ENCODE peak calls at places on chromosomes 13 and 19, in five cellular contexts. One of them, this sample, is unnamed.

GRCh38 chr19:45376045-45376724 is 5.8 kb upstream of the ERCC2 start:
- DNase-seq in colonic mucosa: no peak
- DNase-seq in kidney epithelial cell: peak; percentile 78
- DNase-seq in BJ: peak; percentile 89
- DNase-seq in left lung: peak; percentile 43
- DNase-seq in this sample: no peak

GRCh38 chr19:35986664-35987570 is 8.1 kb upstream of the SDHAF1 start:
- DNase-seq in left lung: peak; percentile 48
- DNase-seq in kidney epithelial cell: no peak
- DNase-seq in colonic mucosa: peak; percentile 40
- DNase-seq in BJ: no peak
- DNase-seq in this sample: peak; percentile 46

GRCh38 chr19:17255150-17255621 is 9.4 kb downstream of the USHBP1 start:
- DNase-seq in left lung: peak; percentile 61
- DNase-seq in BJ: no peak
- DNase-seq in kidney epithelial cell: no peak
- DNase-seq in colonic mucosa: no peak
- DNase-seq in this sample: no peak

GRCh38 chr13:109816979-109817275 is 30.5 kb upstream of the IRS2 start:
- DNase-seq in BJ: peak; percentile 44
- DNase-seq in colonic mucosa: no peak
- DNase-seq in kidney epithelial cell: no peak
- DNase-seq in left lung: no peak
- DNase-seq in this sample: no peak

GRCh38 chr13:83272076-83272475 is 610.2 kb downstream of the SLITRK1 start:
- DNase-seq in left lung: no peak
- DNase-seq in colonic mucosa: no peak
- DNase-seq in BJ: no peak
- DNase-seq in kidney epithelial cell: no peak
- DNase-seq in this sample: no peak

GRCh38 chr19:51271015-51271600 is 20.2 kb downstream of the SIGLECL1 start:
- DNase-seq in kidney epithelial cell: no peak
- DNase-seq in colonic mucosa: no peak
- DNase-seq in left lung: no peak
- DNase-seq in BJ: no peak
- DNase-seq in this sample: no peak

GRCh38 chr13:111184685-111185401 is 69.7 kb downstream of the ARHGEF7 start:
- DNase-seq in BJ: no peak
- DNase-seq in left lung: no peak
- DNase-seq in colonic mucosa: no peak
- DNase-seq in kidney epithelial cell: no peak
- DNase-seq in this sample: peak; percentile 60

GRCh38 chr19:19817357-19817756 is 4.2 kb downstream of the ZNF506 start:
- DNase-seq in colonic mucosa: no peak
- DNase-seq in kidney epithelial cell: no peak
- DNase-seq in BJ: no peak
- DNase-seq in left lung: no peak
- DNase-seq in this sample: no peak

GRCh38 chr19:41264581-41265375 is 606 bp downstream of the HNRNPUL1 start:
- DNase-seq in BJ: no peak
- DNase-seq in colonic mucosa: peak; percentile 51
- DNase-seq in kidney epithelial cell: no peak
- DNase-seq in left lung: peak; percentile 60
- DNase-seq in this sample: no peak

GRCh38 chr19:40739871-40740703 is 10.2 kb downstream of the ACTMAP start:
- DNase-seq in left lung: no peak
- DNase-seq in BJ: no peak
- DNase-seq in kidney epithelial cell: no peak
- DNase-seq in colonic mucosa: no peak
- DNase-seq in this sample: no peak

GRCh38 chr13:111521691-111522229 is 201.3 kb downstream of the TEX29 start:
- DNase-seq in BJ: no peak
- DNase-seq in colonic mucosa: no peak
- DNase-seq in kidney epithelial cell: no peak
- DNase-seq in left lung: no peak
- DNase-seq in this sample: no peak

GRCh38 chr19:35090160-35090794 is 25.3 kb upstream of the FXYD3 start:
- DNase-seq in left lung: no peak
- DNase-seq in colonic mucosa: peak; percentile 68
- DNase-seq in BJ: no peak
- DNase-seq in kidney epithelial cell: no peak
- DNase-seq in this sample: no peak

GRCh38 chr19:33214621-33215020 is 11.0 kb downstream of the SLC7A10 start:
- DNase-seq in kidney epithelial cell: no peak
- DNase-seq in BJ: no peak
- DNase-seq in colonic mucosa: no peak
- DNase-seq in left lung: no peak
- DNase-seq in this sample: no peak

GRCh38 chr13:113784645-113785024 is 25.6 kb downstream of the TMEM255B start:
- DNase-seq in BJ: no peak
- DNase-seq in colonic mucosa: no peak
- DNase-seq in left lung: no peak
- DNase-seq in kidney epithelial cell: no peak
- DNase-seq in this sample: no peak

GRCh38 chr13:78247362-78247761 is 328.7 kb upstream of the EDNRB start:
- DNase-seq in left lung: no peak
- DNase-seq in kidney epithelial cell: no peak
- DNase-seq in BJ: no peak
- DNase-seq in colonic mucosa: no peak
- DNase-seq in this sample: no peak

GRCh38 chr13:19817510-19818158 is 34.9 kb upstream of the PSPC1 start:
- DNase-seq in left lung: no peak
- DNase-seq in kidney epithelial cell: no peak
- DNase-seq in BJ: no peak
- DNase-seq in colonic mucosa: no peak
- DNase-seq in this sample: no peak

GRCh38 chr19:23788415-23788814 is 29.7 kb upstream of the ZNF681 start:
- DNase-seq in kidney epithelial cell: no peak
- DNase-seq in BJ: no peak
- DNase-seq in left lung: no peak
- DNase-seq in colonic mucosa: no peak
- DNase-seq in this sample: no peak

GRCh38 chr19:4547303-4548237 is 7.7 kb upstream of the LRG1 start:
- DNase-seq in left lung: peak; percentile 68
- DNase-seq in kidney epithelial cell: no peak
- DNase-seq in colonic mucosa: peak; percentile 88
- DNase-seq in BJ: no peak
- DNase-seq in this sample: no peak

GRCh38 chr13:26518433-26519084 is 38.9 kb upstream of the WASF3 start:
- DNase-seq in left lung: no peak
- DNase-seq in kidney epithelial cell: no peak
- DNase-seq in BJ: no peak
- DNase-seq in colonic mucosa: no peak
- DNase-seq in this sample: no peak

DNA sequence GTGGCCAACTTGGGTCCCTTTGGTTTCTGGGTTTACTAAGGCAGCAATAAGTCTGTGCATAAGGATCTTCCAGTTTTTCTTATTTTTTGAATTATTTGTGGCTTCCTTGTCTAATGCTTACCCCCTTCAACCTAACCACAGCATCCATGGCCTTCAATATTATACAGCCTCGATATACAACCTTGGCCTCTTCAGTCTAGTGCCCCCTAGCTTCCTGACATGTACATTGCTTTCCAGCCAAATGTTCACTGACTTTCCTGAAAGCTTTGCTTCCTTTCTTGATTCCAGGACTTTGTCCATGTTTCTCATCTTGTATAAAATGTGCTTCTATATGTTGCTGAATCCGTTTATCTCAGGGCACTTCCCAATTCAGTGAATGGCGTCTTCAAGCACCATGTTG is 310.1 kb downstream of the OLFM4 start:
- DNase-seq in BJ: no peak
- DNase-seq in left lung: no peak
- DNase-seq in colonic mucosa: no peak
- DNase-seq in kidney epithelial cell: no peak
- DNase-seq in this sample: no peak
- TF ChIP-seq CTCF in BJ: no peak
- TF ChIP-seq CTCF in left lung: no peak
- TF ChIP-seq CTCF in colonic mucosa: no peak
- TF ChIP-seq CTCF in kidney epithelial cell: no peak
- TF ChIP-seq CTCF in this sample: no peak

DNA sequence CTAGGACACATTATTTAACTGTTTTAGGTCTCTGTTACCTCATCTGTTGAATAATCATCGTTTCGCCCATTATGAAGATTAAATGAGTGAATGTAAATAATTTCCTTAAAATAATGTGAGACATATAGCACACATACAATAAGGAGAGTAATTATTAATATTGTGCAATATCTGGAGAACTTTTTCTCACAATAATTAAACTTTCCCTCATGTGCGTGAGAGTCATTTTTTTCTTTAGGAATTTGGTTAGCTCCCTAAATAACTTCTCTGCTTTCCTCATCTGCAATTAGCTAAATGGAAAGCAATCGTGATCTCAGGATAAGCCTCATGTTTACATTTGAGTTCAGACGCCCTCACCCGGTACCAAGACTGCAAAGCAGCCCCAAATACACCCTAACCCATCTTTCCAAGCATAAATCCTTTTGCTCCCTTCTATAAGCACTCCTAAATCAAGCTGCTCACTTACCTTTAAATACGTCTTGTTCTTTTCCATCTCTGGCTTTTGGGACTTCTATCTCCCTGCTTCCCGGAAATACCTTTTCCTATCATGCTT is 78.8 kb downstream of the MZT1 start:
- DNase-seq in kidney epithelial cell: no peak
- DNase-seq in colonic mucosa: no peak
- DNase-seq in left lung: no peak
- DNase-seq in BJ: no peak
- DNase-seq in this sample: no peak
- TF ChIP-seq CTCF in kidney epithelial cell: no peak
- TF ChIP-seq CTCF in colonic mucosa: no peak
- TF ChIP-seq CTCF in left lung: no peak
- TF ChIP-seq CTCF in BJ: no peak
- TF ChIP-seq CTCF in this sample: no peak

DNA sequence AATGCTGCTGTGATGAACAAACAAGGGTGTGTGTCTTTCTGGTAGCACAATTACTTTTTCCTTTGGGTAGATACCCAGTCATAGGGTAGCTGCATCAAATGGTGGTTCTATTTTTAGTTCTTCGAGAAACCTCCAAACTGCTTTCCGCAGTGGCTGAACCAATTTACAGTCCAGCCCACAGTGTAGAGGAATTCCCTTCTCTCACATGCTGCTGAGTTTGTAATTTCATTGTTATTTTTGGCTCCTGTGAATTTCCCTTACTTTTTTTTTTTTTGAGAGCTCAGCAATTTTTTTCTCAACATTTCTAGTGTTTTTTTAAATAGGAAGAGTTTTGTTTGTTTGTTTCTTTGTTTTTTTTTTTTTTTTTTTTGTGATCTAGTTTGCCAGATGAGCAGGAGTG is 37.5 kb upstream of the ADGRE1 start:
- DNase-seq in left lung: no peak
- DNase-seq in kidney epithelial cell: no peak
- DNase-seq in BJ: no peak
- DNase-seq in colonic mucosa: no peak
- DNase-seq in this sample: no peak
- TF ChIP-seq CTCF in left lung: no peak
- TF ChIP-seq CTCF in kidney epithelial cell: no peak
- TF ChIP-seq CTCF in BJ: no peak
- TF ChIP-seq CTCF in colonic mucosa: no peak
- TF ChIP-seq CTCF in this sample: no peak

DNA sequence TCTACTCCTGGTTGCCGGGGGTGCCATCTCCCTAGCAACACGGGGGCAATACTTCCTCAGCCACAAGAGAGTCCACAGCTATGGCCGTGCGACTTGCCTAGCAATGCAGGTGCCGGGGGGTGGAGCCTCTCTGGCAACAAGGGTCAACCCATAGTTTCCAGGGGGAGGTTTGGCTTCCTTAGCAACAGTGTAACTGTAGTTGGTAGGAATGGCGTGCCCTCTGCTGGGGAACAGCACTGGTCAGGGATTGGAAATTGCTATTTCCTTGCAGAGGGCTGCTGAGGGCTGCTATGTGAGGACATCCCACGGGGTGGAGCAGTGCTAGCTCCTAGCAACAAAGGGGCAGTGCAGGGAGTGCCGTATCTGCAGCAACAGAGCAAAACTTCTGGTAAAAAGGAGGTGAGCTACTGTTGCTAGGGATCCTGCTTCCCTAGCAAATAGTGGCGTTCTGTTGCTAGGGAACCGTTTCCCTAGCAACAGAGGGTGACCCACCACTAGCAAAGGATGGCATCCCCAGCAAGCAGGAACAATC is 7.0 kb upstream of the TMC4 start:
- DNase-seq in left lung: no peak
- DNase-seq in colonic mucosa: peak; percentile 75
- DNase-seq in kidney epithelial cell: peak; percentile 67
- DNase-seq in BJ: no peak
- DNase-seq in this sample: no peak
- TF ChIP-seq CTCF in left lung: no peak
- TF ChIP-seq CTCF in colonic mucosa: peak; percentile 41
- TF ChIP-seq CTCF in kidney epithelial cell: peak; percentile 70
- TF ChIP-seq CTCF in BJ: peak; percentile 37
- TF ChIP-seq CTCF in this sample: no peak

This sample was measured in activated B cell treated with CpG ODN at 0.5 μM for 24 hours.